ENCODE peak calls at places on chromosomes 5 and 9, in five cellular contexts. One of them, this sample, is unnamed. For H3K4me1, the result is how much of the 10 kb centered on the place peaks cover.

GRCh38 chr5:77418601-77419591 is 73.2 kb downstream of the WDR41 start:
- DNase-seq in IMR-90: peak
- DNase-seq in ovary: no peak
- DNase-seq in adrenal gland: no peak
- DNase-seq in heart right ventricle: no peak
- DNase-seq in this sample: no peak

GRCh38 chr5:149113669-149114068 is 27.6 kb upstream of the ABLIM3 start:
- DNase-seq in IMR-90: peak
- DNase-seq in adrenal gland: no peak
- DNase-seq in heart right ventricle: no peak
- DNase-seq in ovary: no peak
- DNase-seq in this sample: no peak

GRCh38 chr5:177468329-177469058 is 4.9 kb downstream of the DBN1 start:
- DNase-seq in IMR-90: peak
- DNase-seq in heart right ventricle: peak
- DNase-seq in ovary: no peak
- DNase-seq in adrenal gland: no peak
- DNase-seq in this sample: no peak

GRCh38 chr5:9056046-9056445 is 489.8 kb downstream of the SEMA5A start:
- DNase-seq in IMR-90: peak
- DNase-seq in heart right ventricle: no peak
- DNase-seq in ovary: no peak
- DNase-seq in adrenal gland: no peak
- DNase-seq in this sample: no peak

GRCh38 chr5:64869419-64869818 is 100.7 kb downstream of the CWC27 start:
- DNase-seq in ovary: no peak
- DNase-seq in IMR-90: peak
- DNase-seq in heart right ventricle: no peak
- DNase-seq in adrenal gland: peak
- DNase-seq in this sample: no peak

GRCh38 chr5:118980438-118980837 is 7.9 kb downstream of the DTWD2 start:
- DNase-seq in adrenal gland: no peak
- DNase-seq in heart right ventricle: no peak
- DNase-seq in ovary: no peak
- DNase-seq in IMR-90: no peak
- DNase-seq in this sample: no peak

GRCh38 chr5:132334812-132335211 is 34.7 kb upstream of the SLC22A5 start:
- DNase-seq in adrenal gland: no peak
- DNase-seq in IMR-90: peak
- DNase-seq in ovary: no peak
- DNase-seq in heart right ventricle: no peak
- DNase-seq in this sample: no peak

GRCh38 chr5:136279314-136279713 is 86.0 kb downstream of the TRPC7 start:
- DNase-seq in IMR-90: no peak
- DNase-seq in heart right ventricle: no peak
- DNase-seq in ovary: no peak
- DNase-seq in adrenal gland: no peak
- DNase-seq in this sample: no peak

GRCh38 chr5:151471276-151471675 is 23.9 kb downstream of the SLC36A1 start:
- DNase-seq in IMR-90: peak
- DNase-seq in adrenal gland: no peak
- DNase-seq in ovary: no peak
- DNase-seq in heart right ventricle: no peak
- DNase-seq in this sample: no peak

GRCh38 chr9:124881138-124881743 is 19.3 kb downstream of the ARPC5L start:
- DNase-seq in heart right ventricle: no peak
- DNase-seq in ovary: no peak
- DNase-seq in IMR-90: no peak
- DNase-seq in adrenal gland: no peak
- DNase-seq in this sample: no peak

GRCh38 chr5:132372122-132372521 is 2.6 kb downstream of the SLC22A5 start:
- DNase-seq in IMR-90: no peak
- DNase-seq in heart right ventricle: no peak
- DNase-seq in ovary: no peak
- DNase-seq in adrenal gland: no peak
- DNase-seq in this sample: no peak

GRCh38 chr5:43117092-43117491 is 3.6 kb upstream of the ZNF131 start:
- DNase-seq in IMR-90: no peak
- DNase-seq in ovary: no peak
- DNase-seq in heart right ventricle: no peak
- DNase-seq in adrenal gland: no peak
- DNase-seq in this sample: no peak

GRCh38 chr5:134995850-134996402 is 28.2 kb downstream of the CATSPER3 start:
- DNase-seq in ovary: no peak
- DNase-seq in heart right ventricle: no peak
- DNase-seq in adrenal gland: no peak
- DNase-seq in IMR-90: no peak
- DNase-seq in this sample: no peak

GRCh38 chr5:36073595-36074216 is 7.0 kb upstream of the UGT3A2 start:
- DNase-seq in ovary: no peak
- DNase-seq in adrenal gland: no peak
- DNase-seq in IMR-90: no peak
- DNase-seq in heart right ventricle: no peak
- DNase-seq in this sample: peak

GRCh38 chr5:149938791-149939358 is 5.7 kb downstream of the PDE6A start:
- DNase-seq in heart right ventricle: no peak
- DNase-seq in adrenal gland: peak
- DNase-seq in IMR-90: peak
- DNase-seq in ovary: no peak
- DNase-seq in this sample: no peak

DNA sequence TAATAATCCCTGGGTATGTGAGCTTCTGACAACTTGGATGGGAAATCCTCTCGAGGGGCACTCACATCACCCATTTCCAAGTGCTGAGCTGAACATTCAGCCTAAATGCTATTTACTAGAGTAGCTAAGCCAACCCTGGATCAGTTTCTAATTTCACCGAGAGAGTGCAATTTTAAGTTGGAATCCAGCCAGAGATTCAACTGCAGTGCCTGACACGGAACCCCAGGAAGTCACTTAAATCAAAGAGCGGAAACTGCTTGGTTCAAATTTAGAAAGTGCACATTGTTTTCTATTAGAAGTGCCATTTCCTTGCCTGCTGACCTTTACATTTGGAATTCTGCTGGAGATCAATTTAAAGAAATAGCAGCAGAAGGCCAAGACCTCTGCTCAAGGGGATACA is 8.8 kb downstream of the SPRY4 start:
- DNase-seq in ovary: no peak
- DNase-seq in IMR-90: peak
- DNase-seq in adrenal gland: no peak
- DNase-seq in heart right ventricle: no peak
- DNase-seq in this sample: no peak
- H3K4me1 ChIP-seq in ovary: under half
- H3K4me1 ChIP-seq in IMR-90: under half
- H3K4me1 ChIP-seq in adrenal gland: under half
- H3K4me1 ChIP-seq in heart right ventricle: half or more
- H3K4me1 ChIP-seq in this sample: under half

GRCh38 chr9:98724810-98725530 is 16.2 kb upstream of the GABBR2 start:
- DNase-seq in adrenal gland: no peak
- DNase-seq in IMR-90: no peak
- DNase-seq in ovary: no peak
- DNase-seq in heart right ventricle: no peak
- DNase-seq in this sample: no peak
- H3K27ac ChIP-seq in adrenal gland: no peak
- H3K27ac ChIP-seq in IMR-90: no peak
- H3K27ac ChIP-seq in ovary: no peak
- H3K27ac ChIP-seq in heart right ventricle: peak
- H3K27ac ChIP-seq in this sample: no peak

DNA sequence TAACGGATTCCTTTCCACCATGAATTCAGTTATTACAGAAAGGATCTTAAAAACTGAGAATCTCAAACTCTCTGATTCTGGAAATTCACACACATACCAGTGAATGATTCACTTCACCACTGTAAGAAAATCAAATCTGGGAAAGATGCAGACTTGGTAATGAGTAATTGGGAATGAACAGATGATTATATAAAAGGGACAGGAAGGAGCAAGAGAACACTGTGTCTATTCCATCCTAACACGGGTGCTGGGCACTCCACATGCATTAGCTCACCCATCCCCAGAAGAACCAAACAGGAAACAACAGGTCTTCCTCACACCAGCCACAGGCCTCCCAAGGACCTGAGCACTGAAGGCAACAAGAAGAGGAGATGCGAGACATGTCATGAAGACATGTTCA is 74.8 kb upstream of the ZNF622 start:
- DNase-seq in heart right ventricle: no peak
- DNase-seq in IMR-90: peak
- DNase-seq in ovary: no peak
- DNase-seq in adrenal gland: no peak
- DNase-seq in this sample: no peak
- H3K4me3 ChIP-seq in heart right ventricle: no peak
- H3K4me3 ChIP-seq in IMR-90: no peak
- H3K4me3 ChIP-seq in ovary: no peak
- H3K4me3 ChIP-seq in adrenal gland: no peak
- H3K4me3 ChIP-seq in this sample: no peak

GRCh38 chr9:130267930-130268329 is 2.4 kb downstream of the HMCN2 start:
- DNase-seq in ovary: no peak
- DNase-seq in IMR-90: no peak
- DNase-seq in adrenal gland: peak
- DNase-seq in heart right ventricle: no peak
- DNase-seq in this sample: no peak
- H3K4me1 ChIP-seq in ovary: under half
- H3K4me1 ChIP-seq in IMR-90: under half
- H3K4me1 ChIP-seq in adrenal gland: under half
- H3K4me1 ChIP-seq in heart right ventricle: half or more
- H3K4me1 ChIP-seq in this sample: under half

GRCh38 chr5:83503662-83504061 is 32.1 kb downstream of the VCAN start:
- DNase-seq in heart right ventricle: no peak
- DNase-seq in adrenal gland: no peak
- DNase-seq in IMR-90: peak
- DNase-seq in ovary: no peak
- DNase-seq in this sample: no peak
- H3K27ac ChIP-seq in heart right ventricle: no peak
- H3K27ac ChIP-seq in adrenal gland: no peak
- H3K27ac ChIP-seq in IMR-90: no peak
- H3K27ac ChIP-seq in ovary: no peak
- H3K27ac ChIP-seq in this sample: no peak

GRCh38 chr5:179886190-179886589 is 21.5 kb downstream of the TBC1D9B start:
- DNase-seq in ovary: no peak
- DNase-seq in IMR-90: no peak
- DNase-seq in heart right ventricle: no peak
- DNase-seq in adrenal gland: no peak
- DNase-seq in this sample: no peak

GRCh38 chr5:179889885-179890284 is 17.8 kb downstream of the TBC1D9B start:
- DNase-seq in heart right ventricle: no peak
- DNase-seq in IMR-90: no peak
- DNase-seq in ovary: no peak
- DNase-seq in adrenal gland: no peak
- DNase-seq in this sample: no peak

GRCh38 chr5:179885491-179886090 is 22.1 kb downstream of the TBC1D9B start:
- DNase-seq in IMR-90: no peak
- DNase-seq in heart right ventricle: no peak
- DNase-seq in adrenal gland: no peak
- DNase-seq in ovary: no peak
- DNase-seq in this sample: no peak

GRCh38 chr5:179887802-179888201 is 19.9 kb downstream of the TBC1D9B start:
- DNase-seq in IMR-90: no peak
- DNase-seq in ovary: no peak
- DNase-seq in adrenal gland: no peak
- DNase-seq in heart right ventricle: no peak
- DNase-seq in this sample: no peak

GRCh38 chr5:179887095-179887494 is 20.6 kb downstream of the TBC1D9B start:
- DNase-seq in IMR-90: no peak
- DNase-seq in adrenal gland: no peak
- DNase-seq in ovary: no peak
- DNase-seq in heart right ventricle: no peak
- DNase-seq in this sample: no peak
- H3K4me3 ChIP-seq in IMR-90: no peak
- H3K4me3 ChIP-seq in adrenal gland: no peak
- H3K4me3 ChIP-seq in ovary: no peak
- H3K4me3 ChIP-seq in heart right ventricle: no peak
- H3K4me3 ChIP-seq in this sample: no peak

GRCh38 chr5:172779968-172780350 is 9.0 kb upstream of the DUSP1 start:
- DNase-seq in ovary: no peak
- DNase-seq in heart right ventricle: no peak
- DNase-seq in IMR-90: no peak
- DNase-seq in adrenal gland: no peak
- DNase-seq in this sample: no peak
- H3K4me1 ChIP-seq in ovary: under half
- H3K4me1 ChIP-seq in heart right ventricle: under half
- H3K4me1 ChIP-seq in IMR-90: under half
- H3K4me1 ChIP-seq in adrenal gland: under half
- H3K4me1 ChIP-seq in this sample: under half

DNA sequence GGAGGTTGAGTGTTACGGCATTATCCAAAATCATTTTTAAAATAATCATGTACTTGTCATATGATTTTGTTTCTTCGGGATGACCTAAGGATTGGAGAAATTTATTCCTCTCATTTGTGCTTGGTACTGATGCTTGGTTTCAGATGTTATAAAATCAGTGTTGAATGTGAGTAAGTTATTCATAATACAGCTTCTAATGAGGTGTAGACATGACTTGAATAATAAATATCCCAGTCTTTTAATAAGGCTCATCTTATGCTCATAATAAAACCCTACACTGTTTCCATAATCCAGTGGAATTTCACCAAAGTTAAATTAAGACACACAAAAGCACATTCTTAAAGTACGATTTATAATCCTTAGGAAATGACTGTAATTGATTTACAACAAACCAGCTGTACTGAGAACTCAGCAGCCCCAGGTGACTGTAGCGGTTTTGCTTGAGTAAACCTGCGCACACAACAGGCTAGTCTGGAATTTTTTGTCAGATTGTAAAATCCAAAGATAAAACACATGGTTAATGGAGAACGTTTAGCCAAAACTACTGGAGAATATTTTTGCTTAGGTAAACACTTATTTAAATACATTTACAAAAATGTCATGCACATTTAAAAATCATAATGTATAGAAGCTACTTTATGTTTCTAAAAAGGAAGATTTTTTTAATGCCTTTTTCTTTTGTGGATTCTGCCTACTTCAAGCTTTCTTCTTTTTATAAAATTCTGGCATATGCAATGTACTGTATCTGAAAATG is 609.8 kb upstream of the GRAMD2B start:
- DNase-seq in adrenal gland: no peak
- DNase-seq in heart right ventricle: no peak
- DNase-seq in ovary: no peak
- DNase-seq in IMR-90: no peak
- DNase-seq in this sample: no peak
- H3K27ac ChIP-seq in adrenal gland: no peak
- H3K27ac ChIP-seq in heart right ventricle: no peak
- H3K27ac ChIP-seq in ovary: no peak
- H3K27ac ChIP-seq in IMR-90: no peak
- H3K27ac ChIP-seq in this sample: no peak

This sample was measured in CD8-positive, alpha-beta memory T cell.